ENCODE peak calls at places on chromosomes 7 and 10, in eight cellular contexts. K is cardiac muscle cell, B is kidney tubule cell, G is Ammon's horn, C is endothelial cell, R is Calu3, V is RWPE1, L is OCI-M1. Y is an unnamed sample.

GRCh38 chr10:63977329-63977923 is 456.2 kb downstream of the REEP3 start:
- DNase-seq in K (peak), B (peak), G (peak), C (peak), R (peak), V (peak), L (peak), Y (peak)

GRCh38 chr10:75430000-75430763 is 1.2 kb upstream of the LRMDA start:
- DNase-seq in K (no peak), B (no peak), G (peak), C (peak), R (no peak), V (peak), L (peak), Y (peak)

GRCh38 chr7:146096994-146097393 is 19.6 kb upstream of the CNTNAP2 start:
- DNase-seq in K (peak), B (no peak), G (no peak), C (no peak), R (no peak), V (no peak), L (peak), Y (peak)

GRCh38 chr7:134059921-134060320 is 67.2 kb upstream of the LRGUK start:
- DNase-seq in K (no peak), B (no peak), G (no peak), C (no peak), R (no peak), V (no peak), L (no peak), Y (no peak)

GRCh38 chr10:74500026-74500704 is 326.2 kb upstream of the KAT6B start:
- DNase-seq in K (no peak), B (no peak), G (no peak), C (no peak), R (no peak), V (no peak), L (no peak), Y (no peak)

GRCh38 chr7:5296627-5297226 is 14.0 kb downstream of the SLC29A4 start:
- DNase-seq in K (peak), B (no peak), G (no peak), C (peak), R (no peak), V (peak), L (peak), Y (peak)

GRCh38 chr10:124318076-124318475 is 100.6 kb downstream of the OAT start:
- DNase-seq in K (no peak), B (no peak), G (no peak), C (no peak), R (no peak), V (no peak), L (no peak), Y (no peak)

GRCh38 chr10:31399631-31400030 is 80.6 kb downstream of the ZEB1 start:
- DNase-seq in K (peak), B (no peak), G (peak), C (no peak), R (no peak), V (no peak), L (no peak), Y (no peak)

GRCh38 chr7:12729112-12729511 is 41.7 kb downstream of the ARL4A start:
- DNase-seq in K (peak), B (no peak), G (peak), C (no peak), R (peak), V (peak), L (peak), Y (no peak)

GRCh38 chr10:1102836-1103235 is 46.7 kb downstream of the WDR37 start:
- DNase-seq in K (no peak), B (no peak), G (no peak), C (no peak), R (no peak), V (no peak), L (no peak), Y (no peak)

GRCh38 chr7:42348627-42349026 is 111.6 kb upstream of the GLI3 start:
- DNase-seq in K (no peak), B (no peak), G (no peak), C (no peak), R (no peak), V (no peak), L (no peak), Y (no peak)

GRCh38 chr7:157502701-157503111 is 165.9 kb downstream of the DNAJB6 start:
- DNase-seq in K (no peak), B (no peak), G (no peak), C (no peak), R (no peak), V (no peak), L (no peak), Y (no peak)

Y was measured in nephron progenitor cell.